ENCODE peak calls at places on chromosomes 2 and 18, in five cellular contexts. One of them, this sample, is unnamed.

GRCh38 chr2:108855194-108855593 is 68.6 kb downstream of the CCDC138 start:
- DNase-seq in K562: peak; percentile 6
- DNase-seq in GM23338: peak; percentile 5
- DNase-seq in GM12878: no peak
- DNase-seq in HepG2: peak; percentile 23
- DNase-seq in this sample: no peak

GRCh38 chr2:177467646-177468045 is 75.1 kb downstream of the AGPS start:
- DNase-seq in K562: no peak
- DNase-seq in GM23338: no peak
- DNase-seq in GM12878: no peak
- DNase-seq in HepG2: no peak
- DNase-seq in this sample: no peak

GRCh38 chr18:77133051-77133919 is 702 bp upstream of the MBP start:
- DNase-seq in K562: no peak
- DNase-seq in GM23338: peak; percentile 64
- DNase-seq in GM12878: no peak
- DNase-seq in HepG2: no peak
- DNase-seq in this sample: no peak

GRCh38 chr18:23743733-23744333 is 54.6 kb downstream of the LAMA3 start:
- DNase-seq in K562: no peak
- DNase-seq in GM23338: no peak
- DNase-seq in GM12878: no peak
- DNase-seq in HepG2: no peak
- DNase-seq in this sample: no peak

GRCh38 chr2:177830881-177831386 is 241.6 kb downstream of the PDE11A start:
- DNase-seq in K562: no peak
- DNase-seq in GM23338: no peak
- DNase-seq in GM12878: no peak
- DNase-seq in HepG2: no peak
- DNase-seq in this sample: no peak

GRCh38 chr2:165058471-165059265 is 103.3 kb upstream of the SLC38A11 start:
- DNase-seq in K562: no peak
- DNase-seq in GM23338: no peak
- DNase-seq in GM12878: no peak
- DNase-seq in HepG2: no peak
- DNase-seq in this sample: no peak

GRCh38 chr2:104904889-104905288 is 51.0 kb downstream of the POU3F3 start:
- DNase-seq in K562: no peak
- DNase-seq in GM23338: no peak
- DNase-seq in GM12878: no peak
- DNase-seq in HepG2: no peak
- DNase-seq in this sample: no peak

GRCh38 chr18:44819944-44820510 is 139.3 kb downstream of the SETBP1 start:
- DNase-seq in K562: no peak
- DNase-seq in GM23338: no peak
- DNase-seq in GM12878: no peak
- DNase-seq in HepG2: no peak
- DNase-seq in this sample: no peak

GRCh38 chr18:73891572-73892421 is 255.8 kb downstream of the FBXO15 start:
- DNase-seq in K562: peak; percentile 1
- DNase-seq in GM23338: peak; percentile 89
- DNase-seq in GM12878: no peak
- DNase-seq in HepG2: no peak
- DNase-seq in this sample: no peak

GRCh38 chr2:207828361-207829057 is 58.8 kb upstream of the FZD5 start:
- DNase-seq in K562: no peak
- DNase-seq in GM23338: no peak
- DNase-seq in GM12878: no peak
- DNase-seq in HepG2: peak; percentile 98
- DNase-seq in this sample: no peak

GRCh38 chr2:56184500-56184996 is 758 bp downstream of the CCDC85A start:
- DNase-seq in K562: peak; percentile 9
- DNase-seq in GM23338: peak; percentile 52
- DNase-seq in GM12878: no peak
- DNase-seq in HepG2: no peak
- DNase-seq in this sample: peak; percentile 17

GRCh38 chr18:32383040-32383819 is 87.5 kb downstream of the GAREM1 start:
- DNase-seq in K562: no peak
- DNase-seq in GM23338: no peak
- DNase-seq in GM12878: no peak
- DNase-seq in HepG2: peak; percentile 78
- DNase-seq in this sample: peak; percentile 79

GRCh38 chr2:3728104-3729054 is 25.0 kb downstream of the DCDC2C start:
- DNase-seq in K562: peak; percentile 45
- DNase-seq in GM23338: peak; percentile 80
- DNase-seq in GM12878: no peak
- DNase-seq in HepG2: peak; percentile 44
- DNase-seq in this sample: peak; percentile 56

GRCh38 chr2:65710779-65711295 is 278.4 kb upstream of the SPRED2 start:
- DNase-seq in K562: peak; percentile 21
- DNase-seq in GM23338: peak; percentile 71
- DNase-seq in GM12878: no peak
- DNase-seq in HepG2: peak; percentile 16
- DNase-seq in this sample: peak; percentile 19

GRCh38 chr18:51957001-51957400 is 383.0 kb upstream of the DCC start:
- DNase-seq in K562: no peak
- DNase-seq in GM23338: peak; percentile 55
- DNase-seq in GM12878: no peak
- DNase-seq in HepG2: no peak
- DNase-seq in this sample: no peak

GRCh38 chr2:180255981-180256380 is 248.9 kb upstream of the CWC22 start:
- DNase-seq in K562: no peak
- DNase-seq in GM23338: no peak
- DNase-seq in GM12878: no peak
- DNase-seq in HepG2: no peak
- DNase-seq in this sample: no peak

GRCh38 chr2:109109342-109109741 is 19.7 kb upstream of the SH3RF3 start:
- DNase-seq in K562: no peak
- DNase-seq in GM23338: no peak
- DNase-seq in GM12878: no peak
- DNase-seq in HepG2: no peak
- DNase-seq in this sample: no peak

GRCh38 chr18:63138469-63139340 is 180.9 kb downstream of the BCL2 start:
- DNase-seq in K562: peak; percentile 8
- DNase-seq in GM23338: peak; percentile 93
- DNase-seq in GM12878: peak; percentile 94
- DNase-seq in HepG2: no peak
- DNase-seq in this sample: no peak

GRCh38 chr2:218218409-218219185 is 1.6 kb downstream of the ARPC2 start:
- DNase-seq in K562: no peak
- DNase-seq in GM23338: no peak
- DNase-seq in GM12878: peak; percentile 53
- DNase-seq in HepG2: no peak
- DNase-seq in this sample: no peak

GRCh38 chr2:8257502-8257901 is 424.4 kb upstream of the ID2 start:
- DNase-seq in K562: no peak
- DNase-seq in GM23338: peak; percentile 27
- DNase-seq in GM12878: no peak
- DNase-seq in HepG2: no peak
- DNase-seq in this sample: no peak

GRCh38 chr2:96088340-96089335 is 27.7 kb downstream of the ADRA2B start:
- DNase-seq in K562: no peak
- DNase-seq in GM23338: no peak
- DNase-seq in GM12878: no peak
- DNase-seq in HepG2: no peak
- DNase-seq in this sample: no peak

GRCh38 chr2:229270551-229271410 is at the start of gene PID1:
- DNase-seq in K562: no peak
- DNase-seq in GM23338: peak; percentile 78
- DNase-seq in GM12878: no peak
- DNase-seq in HepG2: no peak
- DNase-seq in this sample: peak; percentile 21

GRCh38 chr18:673769-674168 is 16.3 kb downstream of the TYMS start:
- DNase-seq in K562: no peak
- DNase-seq in GM23338: no peak
- DNase-seq in GM12878: no peak
- DNase-seq in HepG2: no peak
- DNase-seq in this sample: no peak

GRCh38 chr2:7891312-7891711 is 790.5 kb upstream of the ID2 start:
- DNase-seq in K562: no peak
- DNase-seq in GM23338: peak; percentile 78
- DNase-seq in GM12878: no peak
- DNase-seq in HepG2: no peak
- DNase-seq in this sample: no peak

GRCh38 chr2:46798041-46798440 is 117.6 kb downstream of the MCFD2 start:
- DNase-seq in K562: no peak
- DNase-seq in GM23338: no peak
- DNase-seq in GM12878: no peak
- DNase-seq in HepG2: no peak
- DNase-seq in this sample: no peak

GRCh38 chr18:60549338-60549960 is 176.9 kb upstream of the MC4R start:
- DNase-seq in K562: peak; percentile 42
- DNase-seq in GM23338: peak; percentile 89
- DNase-seq in GM12878: no peak
- DNase-seq in HepG2: peak; percentile 44
- DNase-seq in this sample: peak; percentile 1

GRCh38 chr2:75561566-75562512 is 1.1 kb upstream of the EVA1A start:
- DNase-seq in K562: no peak
- DNase-seq in GM23338: no peak
- DNase-seq in GM12878: no peak
- DNase-seq in HepG2: no peak
- DNase-seq in this sample: no peak

GRCh38 chr2:162840598-162841246 is 2.2 kb upstream of the KCNH7 start:
- DNase-seq in K562: peak; percentile 58
- DNase-seq in GM23338: peak; percentile 94
- DNase-seq in GM12878: peak; percentile 4
- DNase-seq in HepG2: peak; percentile 70
- DNase-seq in this sample: peak; percentile 4

GRCh38 chr2:203446780-203447179 is 88.3 kb downstream of the RAPH1 start:
- DNase-seq in K562: no peak
- DNase-seq in GM23338: no peak
- DNase-seq in GM12878: no peak
- DNase-seq in HepG2: no peak
- DNase-seq in this sample: no peak

GRCh38 chr2:122079844-122080243 is 324.4 kb downstream of the TSN start:
- DNase-seq in K562: no peak
- DNase-seq in GM23338: no peak
- DNase-seq in GM12878: no peak
- DNase-seq in HepG2: no peak
- DNase-seq in this sample: no peak

GRCh38 chr2:213320604-213321003 is 36.3 kb downstream of the SPAG16 start:
- DNase-seq in K562: no peak
- DNase-seq in GM23338: no peak
- DNase-seq in GM12878: no peak
- DNase-seq in HepG2: no peak
- DNase-seq in this sample: no peak

GRCh38 chr18:36536426-36536825 is 238.9 kb downstream of the FHOD3 start:
- DNase-seq in K562: no peak
- DNase-seq in GM23338: no peak
- DNase-seq in GM12878: no peak
- DNase-seq in HepG2: no peak
- DNase-seq in this sample: no peak

GRCh38 chr2:71897836-71898235 is 249.8 kb downstream of the CYP26B1 start:
- DNase-seq in K562: no peak
- DNase-seq in GM23338: no peak
- DNase-seq in GM12878: no peak
- DNase-seq in HepG2: no peak
- DNase-seq in this sample: no peak

GRCh38 chr2:69196327-69197117 is 183.5 kb downstream of the ANTXR1 start:
- DNase-seq in K562: no peak
- DNase-seq in GM23338: no peak
- DNase-seq in GM12878: no peak
- DNase-seq in HepG2: peak; percentile 75
- DNase-seq in this sample: no peak
- TF ChIP-seq JUNB in K562: no peak
- TF ChIP-seq JUNB in GM23338: no peak
- TF ChIP-seq JUNB in GM12878: no peak
- TF ChIP-seq JUNB in HepG2: no peak
- TF ChIP-seq JUNB in this sample: no peak

DNA sequence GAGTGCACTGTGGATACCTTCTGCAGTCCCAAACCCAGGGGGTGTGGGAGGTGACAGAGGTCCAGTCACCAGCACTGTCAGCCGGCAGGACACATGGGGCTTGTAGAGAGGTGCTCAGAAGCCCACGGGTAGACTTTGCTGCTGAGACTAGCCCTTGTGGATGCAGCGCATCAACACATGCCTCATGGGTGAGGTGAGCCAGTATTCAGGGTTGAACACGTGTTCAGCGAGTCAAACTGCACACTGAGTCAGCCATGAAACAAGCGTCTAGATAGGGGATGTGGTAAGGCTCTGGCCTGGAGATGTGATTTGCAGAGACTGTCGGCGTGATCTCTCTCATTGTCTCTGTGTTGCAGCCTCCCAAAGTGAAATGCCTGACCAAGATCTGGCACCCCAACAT is 35.8 kb upstream of the SCLY start:
- DNase-seq in K562: no peak
- DNase-seq in GM23338: no peak
- DNase-seq in GM12878: no peak
- DNase-seq in HepG2: no peak
- DNase-seq in this sample: no peak
- TF ChIP-seq JUNB in K562: no peak
- TF ChIP-seq JUNB in GM23338: no peak
- TF ChIP-seq JUNB in GM12878: no peak
- TF ChIP-seq JUNB in HepG2: no peak
- TF ChIP-seq JUNB in this sample: no peak

GRCh38 chr2:133107436-133107835 is 437.4 kb upstream of the LYPD1 start:
- DNase-seq in K562: no peak
- DNase-seq in GM23338: no peak
- DNase-seq in GM12878: no peak
- DNase-seq in HepG2: no peak
- DNase-seq in this sample: no peak

GRCh38 chr2:133110201-133110600 is 440.2 kb upstream of the LYPD1 start:
- DNase-seq in K562: no peak
- DNase-seq in GM23338: no peak
- DNase-seq in GM12878: no peak
- DNase-seq in HepG2: no peak
- DNase-seq in this sample: no peak

GRCh38 chr2:133109772-133110171 is 439.8 kb upstream of the LYPD1 start:
- DNase-seq in K562: no peak
- DNase-seq in GM23338: no peak
- DNase-seq in GM12878: no peak
- DNase-seq in HepG2: no peak
- DNase-seq in this sample: no peak
- TF ChIP-seq JUNB in K562: no peak
- TF ChIP-seq JUNB in GM23338: no peak
- TF ChIP-seq JUNB in GM12878: no peak
- TF ChIP-seq JUNB in HepG2: no peak
- TF ChIP-seq JUNB in this sample: peak; percentile 15

GRCh38 chr2:191691016-191691725 is 13.2 kb downstream of the NABP1 start:
- DNase-seq in K562: peak; percentile 75
- DNase-seq in GM23338: peak; percentile 73
- DNase-seq in GM12878: peak; percentile 59
- DNase-seq in HepG2: peak; percentile 81
- DNase-seq in this sample: peak; percentile 68
- TF ChIP-seq JUNB in K562: no peak
- TF ChIP-seq JUNB in GM23338: no peak
- TF ChIP-seq JUNB in GM12878: no peak
- TF ChIP-seq JUNB in HepG2: no peak
- TF ChIP-seq JUNB in this sample: no peak

This sample was measured in A549.